ENCODE peak calls at places on chromosome 6, in five cellular contexts. Y is heart right ventricle, G is left lung, B is endodermal cell, O is left ventricle myocardium inferior. A is an unnamed sample.

GRCh38 chr6:27478141-27478705 is 5.3 kb upstream of the ZNF184 start:
- DNase-seq in Y (no peak), G (no peak), B (no peak), O (no peak), A (peak; percentile 27)

GRCh38 chr6:135002229-135002844 is 52.3 kb downstream of the HBS1L start:
- DNase-seq in Y (no peak), G (no peak), B (no peak), O (no peak), A (peak; percentile 7)

GRCh38 chr6:127570739-127571389 is 6.1 kb upstream of the C6orf58 start:
- DNase-seq in Y (no peak), G (no peak), B (no peak), O (no peak), A (no peak)

GRCh38 chr6:33294086-33294823 is 4.5 kb downstream of the RGL2 start:
- DNase-seq in Y (no peak), G (no peak), B (no peak), O (no peak), A (no peak)

GRCh38 chr6:127859956-127860355 is 40.9 kb downstream of the THEMIS start:
- DNase-seq in Y (no peak), G (no peak), B (no peak), O (no peak), A (no peak)

GRCh38 chr6:113971786-113972185 is 838 bp upstream of the HDAC2 start:
- DNase-seq in Y (no peak), G (no peak), B (no peak), O (no peak), A (no peak)

GRCh38 chr6:170276369-170277057 is 14.4 kb downstream of the DLL1 start:
- DNase-seq in Y (peak; percentile 70), G (no peak), B (no peak), O (peak; percentile 79), A (no peak)

GRCh38 chr6:169233181-169233580 is 20.5 kb downstream of the THBS2 start:
- DNase-seq in Y (no peak), G (no peak), B (no peak), O (no peak), A (no peak)

GRCh38 chr6:128491041-128491642 is 29.3 kb downstream of the PTPRK start:
- DNase-seq in Y (no peak), G (no peak), B (no peak), O (no peak), A (no peak)

GRCh38 chr6:116513224-116513875 is 1.9 kb downstream of the CALHM5 start:
- DNase-seq in Y (no peak), G (no peak), B (no peak), O (no peak), A (no peak)

GRCh38 chr6:138226011-138226410 is 7.7 kb upstream of the PBOV1 start:
- DNase-seq in Y (no peak), G (no peak), B (no peak), O (no peak), A (no peak)

GRCh38 chr6:154457881-154458284 is 52.6 kb downstream of the CNKSR3 start:
- DNase-seq in Y (no peak), G (no peak), B (no peak), O (no peak), A (no peak)

GRCh38 chr6:117456255-117456654 is 26.2 kb upstream of the DCBLD1 start:
- DNase-seq in Y (no peak), G (no peak), B (no peak), O (no peak), A (no peak)

GRCh38 chr6:119079288-119079809 is 885 bp upstream of the FAM184A start:
- DNase-seq in Y (no peak), G (no peak), B (no peak), O (no peak), A (no peak)

GRCh38 chr6:133268621-133269020 is 27.5 kb downstream of the EYA4 start:
- DNase-seq in Y (no peak), G (no peak), B (no peak), O (no peak), A (no peak)

GRCh38 chr6:72182337-72183246 is 296.2 kb downstream of the RIMS1 start:
- DNase-seq in Y (peak; percentile 11), G (peak; percentile 68), B (peak; percentile 89), O (no peak), A (peak; percentile 41)

GRCh38 chr6:143135326-143135725 is 74.6 kb downstream of the AIG1 start:
- DNase-seq in Y (no peak), G (no peak), B (no peak), O (no peak), A (no peak)

GRCh38 chr6:38174806-38175495 is 355.4 kb downstream of the ZFAND3 start:
- DNase-seq in Y (no peak), G (no peak), B (no peak), O (no peak), A (no peak)

DNA sequence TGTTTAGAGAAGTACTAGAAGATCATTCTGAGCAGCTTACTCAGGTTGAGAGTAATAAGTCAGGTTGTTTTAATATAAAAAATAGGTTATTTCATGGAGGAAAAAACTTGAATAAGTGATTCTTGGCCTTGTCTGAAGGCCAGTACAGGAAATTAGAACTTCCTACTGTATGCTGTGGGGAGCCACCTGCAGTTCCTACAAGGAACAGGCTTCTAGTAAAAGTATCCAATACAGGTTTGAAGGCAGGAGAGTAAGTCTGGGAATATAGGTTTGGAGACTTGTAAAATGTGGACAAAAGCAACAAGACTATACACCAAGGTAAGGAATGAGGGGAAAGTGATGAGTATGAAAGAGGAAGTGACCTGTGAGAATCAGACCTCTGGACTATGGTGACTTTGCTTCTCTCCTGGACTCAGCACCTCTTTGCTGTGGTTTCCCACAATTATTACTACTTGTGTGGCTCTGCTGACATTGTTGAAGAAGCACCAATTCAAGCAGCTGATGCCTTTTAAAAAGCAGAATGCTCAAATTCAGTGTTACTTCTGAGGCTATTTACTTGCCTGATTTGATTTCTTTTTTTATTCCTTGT is 278.6 kb downstream of the TBC1D7 start:
- DNase-seq in Y (no peak), G (no peak), B (no peak), O (no peak), A (no peak)
- TF ChIP-seq CTCF in Y (no peak), G (no peak), B (peak; percentile 61), O (peak; percentile 39), A (no peak)

DNA sequence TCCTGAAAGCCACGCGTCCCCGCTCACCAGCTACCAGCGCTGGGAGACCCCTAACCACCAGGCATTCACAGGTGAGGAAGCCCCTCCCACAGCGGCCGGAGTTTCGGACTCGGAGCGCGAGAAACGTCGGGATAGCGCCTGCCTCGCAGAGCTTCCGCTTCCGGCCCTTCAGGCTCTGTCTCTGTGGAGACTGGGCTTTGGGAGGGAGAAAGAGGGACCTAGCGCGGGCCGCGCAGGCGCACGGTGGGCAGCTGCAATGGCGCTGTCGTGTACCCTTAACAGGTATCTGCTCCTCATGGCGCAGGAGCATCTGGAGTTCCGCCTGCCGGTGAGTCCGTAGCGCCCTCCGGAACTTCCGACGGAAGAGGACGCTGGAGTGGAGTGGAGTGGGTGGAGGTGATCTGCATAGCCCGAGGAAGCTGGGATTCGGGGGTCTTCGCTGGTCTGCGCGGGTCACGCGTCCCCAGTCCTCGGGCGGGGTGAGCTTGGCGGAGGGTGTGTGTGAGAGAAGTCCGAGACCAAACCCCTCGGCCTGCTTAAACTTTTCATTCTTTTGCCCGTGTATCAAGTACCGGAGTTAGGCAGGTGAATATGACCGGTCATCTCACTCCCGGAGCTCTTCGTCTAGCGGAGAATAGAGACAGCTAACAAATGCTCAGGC is at the start of gene TRMT11:
- DNase-seq in Y (peak; percentile 85), G (peak; percentile 92), B (peak; percentile 98), O (peak; percentile 85), A (peak; percentile 86)
- TF ChIP-seq CTCF in Y (no peak), G (no peak), B (peak; percentile 32), O (no peak), A (no peak)

DNA sequence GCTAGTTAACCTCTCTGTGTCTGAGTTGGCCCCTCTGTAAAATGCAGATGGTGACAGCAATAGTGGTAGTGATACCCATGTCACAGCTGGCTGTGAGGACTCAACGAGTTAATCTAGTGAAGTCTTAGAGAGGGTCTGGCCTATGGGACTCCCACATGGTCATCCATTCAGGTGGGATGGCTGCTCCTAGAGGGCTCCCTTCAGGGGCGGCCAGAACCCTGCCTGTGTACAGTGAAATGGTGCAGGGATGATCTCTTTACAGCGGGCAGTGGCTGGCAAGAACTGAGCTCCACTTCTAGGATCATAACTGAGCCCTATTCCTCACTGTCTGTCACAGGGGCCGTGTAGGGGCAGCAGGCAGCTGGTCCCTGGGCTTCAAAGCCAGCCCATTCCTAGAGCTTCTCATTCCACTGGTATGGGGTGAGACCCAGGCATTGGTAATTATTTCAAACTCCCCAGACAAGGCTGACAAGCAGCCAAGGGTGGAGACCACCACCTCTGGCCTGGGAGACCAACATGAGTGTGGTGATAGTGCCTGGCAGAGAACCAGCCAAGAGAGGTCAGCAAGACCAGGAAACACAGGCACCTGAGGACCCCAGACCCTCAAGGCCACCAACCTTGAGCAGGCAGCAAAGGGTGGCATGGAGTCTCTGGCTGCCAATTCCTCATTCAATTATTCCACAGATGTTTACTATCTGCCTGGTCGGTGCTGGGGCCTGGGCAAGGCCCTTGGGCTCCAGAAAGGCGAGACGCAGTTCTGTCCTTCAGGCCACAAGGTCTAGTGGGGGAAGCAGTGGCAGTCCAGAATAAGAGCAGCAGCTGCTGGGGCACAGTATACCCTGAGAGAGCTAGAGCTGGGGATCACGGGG is 103.4 kb downstream of the MRPL14 start:
- DNase-seq in Y (no peak), G (peak; percentile 11), B (peak; percentile 30), O (no peak), A (no peak)
- TF ChIP-seq CTCF in Y (no peak), G (no peak), B (no peak), O (no peak), A (no peak)

DNA sequence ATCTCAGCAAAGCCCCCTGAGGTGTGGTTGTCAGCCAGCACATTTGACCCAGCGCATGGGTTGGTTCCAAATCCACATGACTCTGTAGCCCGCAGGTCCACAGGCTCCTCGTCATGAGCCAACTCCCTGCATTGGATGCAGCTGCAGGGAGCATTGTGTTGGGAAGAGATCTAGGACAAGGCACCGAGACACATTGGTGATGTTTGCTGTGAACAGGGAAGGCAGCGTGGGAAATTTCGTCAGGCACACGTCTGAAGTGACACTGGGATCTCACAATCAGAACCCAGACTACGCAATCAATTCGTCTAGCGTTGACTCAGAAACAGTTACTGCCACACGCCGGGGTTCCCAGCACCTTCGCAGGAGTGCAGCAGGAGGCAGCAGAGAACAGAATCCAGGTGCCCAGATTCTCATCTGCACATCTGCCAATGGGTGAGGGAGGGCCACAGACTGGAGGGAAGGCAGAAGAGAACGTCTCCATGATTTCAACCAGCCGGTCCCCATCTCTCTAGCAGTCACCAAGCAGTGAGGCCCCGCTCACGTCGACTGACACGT is 177.0 kb downstream of the TTLL2 start:
- DNase-seq in Y (no peak), G (no peak), B (peak; percentile 84), O (no peak), A (no peak)
- TF ChIP-seq CTCF in Y (no peak), G (no peak), B (peak; percentile 76), O (peak; percentile 33), A (peak; percentile 0)

DNA sequence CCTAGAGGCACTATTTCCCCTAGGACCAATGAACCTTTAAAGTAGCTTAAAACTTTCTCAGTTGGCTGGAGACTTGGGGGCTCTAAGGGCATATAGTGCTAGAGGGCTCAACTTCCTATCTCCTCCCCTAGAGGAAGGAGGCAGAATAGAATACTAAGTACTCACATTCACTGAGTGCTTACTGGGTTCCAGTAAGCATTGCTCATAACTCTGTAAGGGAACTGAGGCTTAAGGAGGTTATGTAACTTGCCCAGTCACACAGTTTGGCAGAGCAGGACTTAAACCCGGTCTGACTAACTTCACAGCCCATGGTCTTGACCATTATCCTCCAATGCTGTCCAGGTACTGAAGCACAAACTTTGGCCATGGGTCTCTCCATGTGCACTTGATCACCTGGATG is 12.5 kb downstream of the SESN1 start:
- DNase-seq in Y (no peak), G (no peak), B (no peak), O (no peak), A (no peak)
- TF ChIP-seq CTCF in Y (no peak), G (no peak), B (peak; percentile 56), O (no peak), A (no peak)